ENCODE peak calls at places on chromosomes 3 and 15, in four cellular contexts. One of them, this sample, is unnamed.

GRCh38 chr15:74196175-74196574 is 6.4 kb downstream of the STRA6 start:
- DNase-seq in adipocyte: peak
- DNase-seq in stimulated activated CD8-positive, alpha-beta memory T cell treated with anti-CD3 and anti-CD28 coated beads, Interleukin-7, amount 100 ng/mL, for 1 hour: no peak
- DNase-seq in left colon: peak
- DNase-seq in this sample: peak

GRCh38 chr15:52107238-52107637 is 5.3 kb downstream of the BCL2L10 start:
- DNase-seq in stimulated activated CD8-positive, alpha-beta memory T cell treated with anti-CD3 and anti-CD28 coated beads, Interleukin-7, amount 100 ng/mL, for 1 hour: no peak
- DNase-seq in left colon: no peak
- DNase-seq in adipocyte: no peak
- DNase-seq in this sample: no peak

GRCh38 chr3:64185436-64185835 is 39.8 kb downstream of the PRICKLE2 start:
- DNase-seq in adipocyte: peak
- DNase-seq in left colon: no peak
- DNase-seq in stimulated activated CD8-positive, alpha-beta memory T cell treated with anti-CD3 and anti-CD28 coated beads, Interleukin-7, amount 100 ng/mL, for 1 hour: no peak
- DNase-seq in this sample: no peak

GRCh38 chr15:63870403-63871209 is 36.9 kb upstream of the HERC1 start:
- DNase-seq in adipocyte: peak
- DNase-seq in left colon: peak
- DNase-seq in stimulated activated CD8-positive, alpha-beta memory T cell treated with anti-CD3 and anti-CD28 coated beads, Interleukin-7, amount 100 ng/mL, for 1 hour: no peak
- DNase-seq in this sample: peak

GRCh38 chr3:60579734-60580133 is 671.5 kb downstream of the FHIT start:
- DNase-seq in left colon: no peak
- DNase-seq in stimulated activated CD8-positive, alpha-beta memory T cell treated with anti-CD3 and anti-CD28 coated beads, Interleukin-7, amount 100 ng/mL, for 1 hour: no peak
- DNase-seq in adipocyte: peak
- DNase-seq in this sample: no peak

GRCh38 chr3:45779746-45780735 is 16.3 kb downstream of the SLC6A20 start:
- DNase-seq in left colon: no peak
- DNase-seq in adipocyte: no peak
- DNase-seq in stimulated activated CD8-positive, alpha-beta memory T cell treated with anti-CD3 and anti-CD28 coated beads, Interleukin-7, amount 100 ng/mL, for 1 hour: no peak
- DNase-seq in this sample: no peak

GRCh38 chr3:21795152-21795837 is 44.3 kb upstream of the ZNF385D start:
- DNase-seq in stimulated activated CD8-positive, alpha-beta memory T cell treated with anti-CD3 and anti-CD28 coated beads, Interleukin-7, amount 100 ng/mL, for 1 hour: no peak
- DNase-seq in adipocyte: no peak
- DNase-seq in left colon: no peak
- DNase-seq in this sample: no peak

GRCh38 chr3:141955163-141955562 is 78.7 kb downstream of the ATP1B3 start:
- DNase-seq in stimulated activated CD8-positive, alpha-beta memory T cell treated with anti-CD3 and anti-CD28 coated beads, Interleukin-7, amount 100 ng/mL, for 1 hour: no peak
- DNase-seq in left colon: no peak
- DNase-seq in adipocyte: peak
- DNase-seq in this sample: peak

GRCh38 chr3:64873400-64873799 is 185.6 kb upstream of the ADAMTS9 start:
- DNase-seq in stimulated activated CD8-positive, alpha-beta memory T cell treated with anti-CD3 and anti-CD28 coated beads, Interleukin-7, amount 100 ng/mL, for 1 hour: no peak
- DNase-seq in left colon: no peak
- DNase-seq in adipocyte: no peak
- DNase-seq in this sample: no peak

GRCh38 chr15:67415186-67415585 is 105.7 kb upstream of the C15orf61 start:
- DNase-seq in stimulated activated CD8-positive, alpha-beta memory T cell treated with anti-CD3 and anti-CD28 coated beads, Interleukin-7, amount 100 ng/mL, for 1 hour: no peak
- DNase-seq in left colon: no peak
- DNase-seq in adipocyte: no peak
- DNase-seq in this sample: no peak

GRCh38 chr3:196661400-196661799 is 21.9 kb downstream of the NRROS start:
- DNase-seq in left colon: no peak
- DNase-seq in adipocyte: no peak
- DNase-seq in stimulated activated CD8-positive, alpha-beta memory T cell treated with anti-CD3 and anti-CD28 coated beads, Interleukin-7, amount 100 ng/mL, for 1 hour: no peak
- DNase-seq in this sample: no peak